ENCODE peak calls at places on chromosomes 6 and 20, in six cellular contexts. One of them, this sample, is unnamed.

GRCh38 chr6:91669154-91669903 is 1082.5 kb upstream of the MAP3K7 start:
- DNase-seq in vagina: no peak
- DNase-seq in heart left ventricle: no peak
- DNase-seq in A549: no peak
- DNase-seq in tibial nerve: no peak
- DNase-seq in stomach: no peak
- DNase-seq in this sample: no peak

GRCh38 chr6:56259682-56260081 is 12.3 kb upstream of the COL21A1 start:
- DNase-seq in stomach: no peak
- DNase-seq in A549: no peak
- DNase-seq in tibial nerve: no peak
- DNase-seq in vagina: no peak
- DNase-seq in heart left ventricle: no peak
- DNase-seq in this sample: no peak

GRCh38 chr6:84027340-84028183 is 6.0 kb upstream of the MRAP2 start:
- DNase-seq in tibial nerve: no peak
- DNase-seq in vagina: no peak
- DNase-seq in heart left ventricle: no peak
- DNase-seq in stomach: peak
- DNase-seq in A549: peak
- DNase-seq in this sample: no peak

GRCh38 chr6:106039836-106040592 is 46.1 kb upstream of the PRDM1 start:
- DNase-seq in vagina: no peak
- DNase-seq in tibial nerve: no peak
- DNase-seq in heart left ventricle: no peak
- DNase-seq in A549: no peak
- DNase-seq in stomach: no peak
- DNase-seq in this sample: no peak

GRCh38 chr20:58218665-58219341 is 9.7 kb downstream of the ANKRD60 start:
- DNase-seq in heart left ventricle: no peak
- DNase-seq in tibial nerve: no peak
- DNase-seq in vagina: no peak
- DNase-seq in stomach: no peak
- DNase-seq in A549: no peak
- DNase-seq in this sample: no peak

GRCh38 chr6:84773431-84774173 is 9.2 kb upstream of the TBX18 start:
- DNase-seq in heart left ventricle: peak
- DNase-seq in stomach: no peak
- DNase-seq in vagina: no peak
- DNase-seq in tibial nerve: peak
- DNase-seq in A549: peak
- DNase-seq in this sample: peak

GRCh38 chr6:57254055-57254717 is 32.1 kb upstream of the RAB23 start:
- DNase-seq in vagina: no peak
- DNase-seq in tibial nerve: no peak
- DNase-seq in heart left ventricle: no peak
- DNase-seq in stomach: no peak
- DNase-seq in A549: no peak
- DNase-seq in this sample: no peak

GRCh38 chr6:2979819-2980464 is 8.6 kb upstream of the SERPINB6 start:
- DNase-seq in tibial nerve: no peak
- DNase-seq in stomach: no peak
- DNase-seq in heart left ventricle: no peak
- DNase-seq in A549: no peak
- DNase-seq in vagina: no peak
- DNase-seq in this sample: no peak

GRCh38 chr6:36426622-36427021 is 16.0 kb downstream of the PXT1 start:
- DNase-seq in A549: no peak
- DNase-seq in tibial nerve: no peak
- DNase-seq in heart left ventricle: no peak
- DNase-seq in stomach: no peak
- DNase-seq in vagina: no peak
- DNase-seq in this sample: no peak

GRCh38 chr6:41269716-41270115 is 16.8 kb downstream of the TREM1 start:
- DNase-seq in A549: no peak
- DNase-seq in tibial nerve: no peak
- DNase-seq in stomach: no peak
- DNase-seq in vagina: no peak
- DNase-seq in heart left ventricle: no peak
- DNase-seq in this sample: no peak

GRCh38 chr6:162092816-162093502 is 634.6 kb downstream of the PRKN start:
- DNase-seq in vagina: no peak
- DNase-seq in heart left ventricle: peak
- DNase-seq in A549: no peak
- DNase-seq in stomach: no peak
- DNase-seq in tibial nerve: no peak
- DNase-seq in this sample: no peak

GRCh38 chr6:82270791-82271392 is 23.3 kb upstream of the IBTK start:
- DNase-seq in heart left ventricle: no peak
- DNase-seq in vagina: no peak
- DNase-seq in stomach: no peak
- DNase-seq in A549: peak
- DNase-seq in tibial nerve: no peak
- DNase-seq in this sample: no peak

GRCh38 chr20:35151739-35152138 is 4.6 kb upstream of the EDEM2 start:
- DNase-seq in vagina: no peak
- DNase-seq in heart left ventricle: no peak
- DNase-seq in stomach: no peak
- DNase-seq in tibial nerve: no peak
- DNase-seq in A549: no peak
- DNase-seq in this sample: peak

GRCh38 chr20:35144694-35145093 is 2.4 kb downstream of the EDEM2 start:
- DNase-seq in stomach: no peak
- DNase-seq in heart left ventricle: no peak
- DNase-seq in vagina: no peak
- DNase-seq in tibial nerve: no peak
- DNase-seq in A549: no peak
- DNase-seq in this sample: no peak

GRCh38 chr20:35145141-35145564 is 2.0 kb downstream of the EDEM2 start:
- DNase-seq in tibial nerve: no peak
- DNase-seq in A549: peak
- DNase-seq in stomach: no peak
- DNase-seq in vagina: no peak
- DNase-seq in heart left ventricle: no peak
- DNase-seq in this sample: peak

GRCh38 chr20:35146299-35146921 is 726 bp downstream of the EDEM2 start:
- DNase-seq in stomach: no peak
- DNase-seq in heart left ventricle: no peak
- DNase-seq in tibial nerve: no peak
- DNase-seq in A549: peak
- DNase-seq in vagina: no peak
- DNase-seq in this sample: peak

GRCh38 chr20:35146922-35147574 is at the start of gene EDEM2:
- DNase-seq in stomach: peak
- DNase-seq in vagina: peak
- DNase-seq in tibial nerve: peak
- DNase-seq in A549: peak
- DNase-seq in heart left ventricle: peak
- DNase-seq in this sample: peak
- TF ChIP-seq POLR2A in stomach: no peak
- TF ChIP-seq POLR2A in vagina: no peak
- TF ChIP-seq POLR2A in tibial nerve: no peak
- TF ChIP-seq POLR2A in A549: peak
- TF ChIP-seq POLR2A in heart left ventricle: no peak
- TF ChIP-seq POLR2A in this sample: no peak

GRCh38 chr20:13290724-13291123 is 69.7 kb downstream of the ISM1 start:
- DNase-seq in heart left ventricle: no peak
- DNase-seq in stomach: no peak
- DNase-seq in vagina: no peak
- DNase-seq in tibial nerve: no peak
- DNase-seq in A549: no peak
- DNase-seq in this sample: no peak
- TF ChIP-seq POLR2A in heart left ventricle: no peak
- TF ChIP-seq POLR2A in stomach: no peak
- TF ChIP-seq POLR2A in vagina: no peak
- TF ChIP-seq POLR2A in tibial nerve: no peak
- TF ChIP-seq POLR2A in A549: no peak
- TF ChIP-seq POLR2A in this sample: no peak

GRCh38 chr20:34088305-34088870 is 23.7 kb downstream of the EIF2S2 start:
- DNase-seq in stomach: no peak
- DNase-seq in vagina: no peak
- DNase-seq in heart left ventricle: no peak
- DNase-seq in tibial nerve: no peak
- DNase-seq in A549: no peak
- DNase-seq in this sample: no peak
- TF ChIP-seq POLR2A in stomach: no peak
- TF ChIP-seq POLR2A in vagina: no peak
- TF ChIP-seq POLR2A in heart left ventricle: no peak
- TF ChIP-seq POLR2A in tibial nerve: no peak
- TF ChIP-seq POLR2A in A549: no peak
- TF ChIP-seq POLR2A in this sample: no peak

DNA sequence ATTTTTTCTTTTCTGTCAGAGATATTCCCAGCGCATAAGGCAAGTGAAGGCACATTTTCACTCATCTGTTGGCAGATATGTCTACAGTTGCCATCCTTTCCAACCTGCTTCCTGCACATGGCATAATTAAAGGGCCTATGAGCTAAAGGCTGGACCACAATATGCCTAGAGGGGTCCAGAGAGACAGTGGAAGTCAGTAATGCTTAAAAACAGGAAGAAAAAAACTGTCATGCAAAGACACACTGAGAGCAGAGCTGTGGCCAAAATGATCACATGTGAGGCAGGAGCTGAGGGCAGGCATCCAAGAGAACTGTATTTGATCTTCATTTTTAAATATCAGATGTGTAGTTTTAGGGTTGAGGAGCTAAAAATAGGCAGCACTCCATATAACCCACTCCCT is 125.0 kb upstream of the BACH2 start:
- DNase-seq in heart left ventricle: no peak
- DNase-seq in tibial nerve: no peak
- DNase-seq in stomach: no peak
- DNase-seq in A549: no peak
- DNase-seq in vagina: no peak
- DNase-seq in this sample: no peak
- TF ChIP-seq POLR2A in heart left ventricle: no peak
- TF ChIP-seq POLR2A in tibial nerve: no peak
- TF ChIP-seq POLR2A in stomach: no peak
- TF ChIP-seq POLR2A in A549: no peak
- TF ChIP-seq POLR2A in vagina: no peak
- TF ChIP-seq POLR2A in this sample: no peak

GRCh38 chr6:10266462-10266861 is 148.4 kb downstream of the TFAP2A start:
- DNase-seq in heart left ventricle: no peak
- DNase-seq in vagina: no peak
- DNase-seq in A549: no peak
- DNase-seq in stomach: no peak
- DNase-seq in tibial nerve: no peak
- DNase-seq in this sample: no peak

GRCh38 chr6:10268111-10268510 is 146.8 kb downstream of the TFAP2A start:
- DNase-seq in tibial nerve: no peak
- DNase-seq in vagina: no peak
- DNase-seq in heart left ventricle: no peak
- DNase-seq in stomach: no peak
- DNase-seq in A549: no peak
- DNase-seq in this sample: no peak

GRCh38 chr6:10269814-10270472 is 144.9 kb downstream of the TFAP2A start:
- DNase-seq in A549: peak
- DNase-seq in vagina: no peak
- DNase-seq in tibial nerve: no peak
- DNase-seq in stomach: no peak
- DNase-seq in heart left ventricle: no peak
- DNase-seq in this sample: no peak

GRCh38 chr6:10266061-10266460 is 148.8 kb downstream of the TFAP2A start:
- DNase-seq in heart left ventricle: no peak
- DNase-seq in A549: no peak
- DNase-seq in vagina: no peak
- DNase-seq in tibial nerve: no peak
- DNase-seq in stomach: no peak
- DNase-seq in this sample: no peak

GRCh38 chr6:10268661-10269060 is 146.2 kb downstream of the TFAP2A start:
- DNase-seq in A549: no peak
- DNase-seq in heart left ventricle: no peak
- DNase-seq in vagina: no peak
- DNase-seq in tibial nerve: no peak
- DNase-seq in stomach: no peak
- DNase-seq in this sample: no peak
- TF ChIP-seq POLR2A in A549: no peak
- TF ChIP-seq POLR2A in heart left ventricle: no peak
- TF ChIP-seq POLR2A in vagina: no peak
- TF ChIP-seq POLR2A in tibial nerve: no peak
- TF ChIP-seq POLR2A in stomach: no peak
- TF ChIP-seq POLR2A in this sample: no peak

GRCh38 chr20:44976698-44977097 is 10.4 kb downstream of the STK4 start:
- DNase-seq in vagina: no peak
- DNase-seq in stomach: no peak
- DNase-seq in tibial nerve: no peak
- DNase-seq in A549: no peak
- DNase-seq in heart left ventricle: no peak
- DNase-seq in this sample: no peak

GRCh38 chr20:44983095-44983674 is 16.9 kb downstream of the STK4 start:
- DNase-seq in vagina: no peak
- DNase-seq in heart left ventricle: no peak
- DNase-seq in tibial nerve: no peak
- DNase-seq in stomach: no peak
- DNase-seq in A549: no peak
- DNase-seq in this sample: no peak

GRCh38 chr20:44981736-44982406 is 15.6 kb downstream of the STK4 start:
- DNase-seq in vagina: no peak
- DNase-seq in heart left ventricle: no peak
- DNase-seq in A549: no peak
- DNase-seq in tibial nerve: no peak
- DNase-seq in stomach: no peak
- DNase-seq in this sample: no peak

GRCh38 chr20:44979090-44979621 is 12.8 kb downstream of the STK4 start:
- DNase-seq in vagina: no peak
- DNase-seq in heart left ventricle: no peak
- DNase-seq in tibial nerve: no peak
- DNase-seq in stomach: no peak
- DNase-seq in A549: no peak
- DNase-seq in this sample: peak
- TF ChIP-seq POLR2A in vagina: no peak
- TF ChIP-seq POLR2A in heart left ventricle: no peak
- TF ChIP-seq POLR2A in tibial nerve: no peak
- TF ChIP-seq POLR2A in stomach: no peak
- TF ChIP-seq POLR2A in A549: no peak
- TF ChIP-seq POLR2A in this sample: no peak

DNA sequence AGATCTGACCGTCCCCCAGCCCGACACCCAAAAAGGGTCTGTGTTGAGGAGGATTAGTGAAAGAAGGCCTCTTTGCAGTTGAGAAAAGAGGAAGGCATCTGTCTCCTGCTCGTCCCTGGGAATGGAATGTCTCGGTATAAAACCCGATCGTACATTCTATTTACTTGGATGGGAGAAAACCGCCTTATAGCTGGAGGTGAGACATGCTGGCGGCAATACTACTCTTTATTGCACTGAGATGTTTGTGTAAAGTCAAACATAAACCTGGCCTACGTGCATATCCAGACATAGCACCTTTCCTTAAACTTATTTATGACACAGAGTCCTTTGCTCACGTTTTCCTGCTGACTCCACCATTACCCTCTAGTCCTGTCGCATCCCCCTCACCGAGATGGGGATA is 4.5 kb downstream of the TDP2 start:
- DNase-seq in A549: no peak
- DNase-seq in stomach: no peak
- DNase-seq in vagina: no peak
- DNase-seq in tibial nerve: no peak
- DNase-seq in heart left ventricle: no peak
- DNase-seq in this sample: no peak
- TF ChIP-seq POLR2A in A549: no peak
- TF ChIP-seq POLR2A in stomach: no peak
- TF ChIP-seq POLR2A in vagina: no peak
- TF ChIP-seq POLR2A in tibial nerve: no peak
- TF ChIP-seq POLR2A in heart left ventricle: no peak
- TF ChIP-seq POLR2A in this sample: no peak

This sample was measured in lower leg skin.